ENCODE peak calls at places on chromosomes 1 and 21, in four cellular contexts. I, F, J and P are unnamed samples. For H3K4me1, the result is how much of the 10 kb centered on the place peaks cover.

GRCh38 chr1:40339420-40340323 is 22.6 kb upstream of the COL9A2 start:
- DNase-seq in F (no peak), J (no peak), I (no peak), P (no peak)

GRCh38 chr1:19682257-19682656 is 17.6 kb downstream of the HTR6 start:
- DNase-seq in J (no peak), I (no peak), F (no peak), P (no peak)

GRCh38 chr1:212514782-212515181 is 82.1 kb downstream of the NENF start:
- DNase-seq in I (no peak), F (no peak), J (no peak), P (peak)

GRCh38 chr1:58155418-58156123 is 391.0 kb downstream of the OMA1 start:
- DNase-seq in F (no peak), J (no peak), I (no peak), P (peak)

GRCh38 chr1:55064071-55064581 is 24.8 kb downstream of the PCSK9 start:
- DNase-seq in F (no peak), J (no peak), I (peak), P (no peak)

GRCh38 chr1:53341961-53342707 is 14.3 kb upstream of the LRP8 start:
- DNase-seq in F (no peak), I (no peak), J (peak), P (no peak)

GRCh38 chr1:48208652-48209051 is 13.9 kb upstream of the SLC5A9 start:
- DNase-seq in F (no peak), J (no peak), I (no peak), P (no peak)

GRCh38 chr1:30682396-30683275 is 40.7 kb downstream of the MATN1 start:
- DNase-seq in J (no peak), F (no peak), I (no peak), P (no peak)

GRCh38 chr1:153801028-153801625 is 25.9 kb downstream of the SLC27A3 start:
- DNase-seq in F (no peak), J (no peak), I (no peak), P (peak)

GRCh38 chr21:43211085-43212071 is 42.6 kb downstream of the CRYAA start:
- DNase-seq in J (peak), F (peak), I (peak), P (peak)

GRCh38 chr1:178501705-178502329 is 5.1 kb upstream of the CLEC20A start:
- DNase-seq in J (peak), F (peak), I (peak), P (peak)

GRCh38 chr21:17802568-17802967 is 16.6 kb downstream of the C21orf91 start:
- DNase-seq in I (no peak), J (no peak), F (no peak), P (no peak)

GRCh38 chr1:23745515-23745914 is 2.2 kb downstream of the ELOA start:
- DNase-seq in F (no peak), I (no peak), J (no peak), P (no peak)

GRCh38 chr1:50700226-50701020 is 259.6 kb downstream of the FAF1 start:
- DNase-seq in F (no peak), J (no peak), I (no peak), P (no peak)

GRCh38 chr1:65997693-65998092 is 205.0 kb downstream of the PDE4B start:
- DNase-seq in F (no peak), I (no peak), J (no peak), P (no peak)

GRCh38 chr1:101995984-101996731 is 568 bp downstream of the OLFM3 start:
- DNase-seq in J (no peak), F (no peak), I (no peak), P (peak)

GRCh38 chr1:18045654-18046053 is 61.9 kb upstream of the IGSF21 start:
- DNase-seq in F (no peak), I (no peak), J (no peak), P (no peak)

GRCh38 chr1:185017338-185017737 is 28.0 kb upstream of the RNF2 start:
- DNase-seq in J (no peak), F (no peak), I (no peak), P (no peak)

GRCh38 chr1:109623601-109624161 is 4.0 kb downstream of the AMPD2 start:
- DNase-seq in I (no peak), F (peak), J (no peak), P (no peak)

GRCh38 chr1:197619008-197619640 is 156.2 kb downstream of the DENND1B start:
- DNase-seq in F (no peak), J (no peak), I (no peak), P (no peak)

GRCh38 chr1:53862507-53862906 is 24.4 kb upstream of the NDC1 start:
- DNase-seq in I (no peak), F (no peak), J (no peak), P (no peak)

GRCh38 chr1:27885114-27885528 is 12.8 kb downstream of the THEMIS2 start:
- DNase-seq in F (no peak), J (no peak), I (no peak), P (no peak)

GRCh38 chr1:81998165-81998564 is 197.4 kb downstream of the ADGRL2 start:
- DNase-seq in J (no peak), F (no peak), I (peak), P (peak)

DNA sequence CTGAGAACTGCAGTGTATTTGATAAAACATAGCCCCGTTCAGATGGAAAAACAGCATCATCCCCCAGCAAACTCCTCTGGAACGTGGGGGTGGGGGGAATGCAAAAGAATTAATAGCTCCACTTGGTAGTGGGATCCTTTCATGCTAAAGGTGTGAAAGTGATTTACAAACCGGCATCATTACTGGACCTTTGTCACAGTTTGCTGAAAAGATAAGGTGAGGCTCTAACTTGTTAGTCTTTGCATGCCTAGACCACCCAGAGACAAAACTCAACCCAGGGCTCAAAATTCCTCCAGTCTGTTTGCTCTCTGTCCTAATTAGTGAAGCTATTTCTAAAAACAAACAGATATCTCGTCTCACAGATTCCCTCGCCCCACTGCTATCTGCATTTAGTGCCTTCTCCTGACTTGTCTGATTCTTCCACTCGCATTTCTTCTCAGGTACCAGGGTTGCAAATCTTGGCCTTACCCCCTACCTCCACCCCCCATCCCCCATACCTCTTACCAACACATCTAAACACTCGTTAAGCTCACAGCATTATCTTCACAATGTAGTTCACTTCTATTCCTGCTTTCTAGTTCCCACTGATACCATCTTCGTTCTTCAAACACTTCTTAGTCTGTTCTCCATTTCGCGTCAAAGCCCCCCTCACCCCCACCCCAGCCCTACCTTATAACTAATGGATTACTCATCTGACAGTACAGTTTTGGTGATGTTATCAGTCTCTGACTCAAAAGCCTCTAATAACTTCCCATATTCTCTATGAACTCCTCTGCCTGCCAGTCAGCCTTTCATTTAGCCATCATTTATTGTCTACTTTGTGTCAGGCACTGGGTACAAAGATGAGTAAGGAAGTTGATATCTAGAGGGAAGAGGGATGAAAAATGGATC is 11.8 kb downstream of the IER5 start:
- DNase-seq in F (no peak), I (no peak), J (no peak), P (no peak)
- H3K4me1 ChIP-seq in F (under half), I (under half), J (half or more), P (half or more)

GRCh38 chr21:35987475-35987874 is 72.9 kb downstream of the SETD4 start:
- DNase-seq in J (peak), I (no peak), F (no peak), P (no peak)

GRCh38 chr21:35982717-35983116 is 77.6 kb downstream of the SETD4 start:
- DNase-seq in J (no peak), F (no peak), I (no peak), P (no peak)

GRCh38 chr21:35981514-35982070 is 78.7 kb downstream of the SETD4 start:
- DNase-seq in I (peak), F (no peak), J (no peak), P (peak)

GRCh38 chr21:35988396-35989140 is 71.8 kb downstream of the SETD4 start:
- DNase-seq in F (no peak), J (no peak), I (no peak), P (no peak)

DNA sequence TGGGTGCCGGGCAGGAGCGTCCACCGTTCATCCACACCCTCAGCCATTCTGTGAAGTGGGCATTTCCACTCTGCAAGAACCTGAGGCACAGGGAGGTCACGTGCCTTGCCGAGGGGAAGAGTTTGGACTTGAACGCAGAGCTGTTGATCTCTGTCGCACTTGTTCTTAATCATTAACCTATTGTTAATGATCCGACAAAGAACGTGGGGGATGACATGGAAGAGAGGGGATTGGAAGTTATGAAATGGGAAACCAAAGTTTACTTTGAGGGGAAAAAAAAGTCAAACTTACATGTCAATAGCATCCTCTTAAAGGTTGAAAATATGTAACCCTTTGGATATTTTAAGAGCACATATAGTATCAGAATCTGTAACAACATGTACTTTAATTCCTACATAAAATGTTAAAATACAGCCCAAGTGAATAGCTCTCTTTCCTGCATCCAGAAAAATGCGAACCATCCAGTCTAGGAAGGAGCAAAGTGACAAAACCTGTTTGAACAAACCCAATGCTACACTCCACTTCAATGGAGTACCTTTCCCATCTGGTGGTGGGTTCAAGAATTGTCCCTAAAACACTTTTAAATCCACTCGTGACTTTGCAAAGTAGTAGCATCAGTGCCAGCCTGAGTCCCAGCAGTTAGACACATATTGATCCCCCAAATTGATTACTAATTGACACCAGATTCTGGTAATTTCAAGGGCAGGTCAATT is 75.5 kb downstream of the SETD4 start:
- DNase-seq in F (no peak), J (no peak), I (no peak), P (no peak)
- H3K4me1 ChIP-seq in F (under half), J (under half), I (under half), P (under half)

GRCh38 chr1:246582301-246583055 is 16.2 kb downstream of the CNST start:
- DNase-seq in J (no peak), I (no peak), F (peak), P (no peak)

GRCh38 chr1:246579818-246580217 is 13.6 kb downstream of the CNST start:
- DNase-seq in I (no peak), J (no peak), F (no peak), P (no peak)

GRCh38 chr1:246580497-246581047 is 14.3 kb downstream of the CNST start:
- DNase-seq in I (no peak), J (no peak), F (no peak), P (no peak)

GRCh38 chr1:246583448-246584185 is 17.4 kb downstream of the CNST start:
- DNase-seq in F (no peak), I (no peak), J (peak), P (peak)

GRCh38 chr1:246583056-246583440 is 16.8 kb downstream of the CNST start:
- DNase-seq in J (no peak), I (no peak), F (no peak), P (no peak)
- H3K4me1 ChIP-seq in J (half or more), I (under half), F (half or more), P (half or more)

DNA sequence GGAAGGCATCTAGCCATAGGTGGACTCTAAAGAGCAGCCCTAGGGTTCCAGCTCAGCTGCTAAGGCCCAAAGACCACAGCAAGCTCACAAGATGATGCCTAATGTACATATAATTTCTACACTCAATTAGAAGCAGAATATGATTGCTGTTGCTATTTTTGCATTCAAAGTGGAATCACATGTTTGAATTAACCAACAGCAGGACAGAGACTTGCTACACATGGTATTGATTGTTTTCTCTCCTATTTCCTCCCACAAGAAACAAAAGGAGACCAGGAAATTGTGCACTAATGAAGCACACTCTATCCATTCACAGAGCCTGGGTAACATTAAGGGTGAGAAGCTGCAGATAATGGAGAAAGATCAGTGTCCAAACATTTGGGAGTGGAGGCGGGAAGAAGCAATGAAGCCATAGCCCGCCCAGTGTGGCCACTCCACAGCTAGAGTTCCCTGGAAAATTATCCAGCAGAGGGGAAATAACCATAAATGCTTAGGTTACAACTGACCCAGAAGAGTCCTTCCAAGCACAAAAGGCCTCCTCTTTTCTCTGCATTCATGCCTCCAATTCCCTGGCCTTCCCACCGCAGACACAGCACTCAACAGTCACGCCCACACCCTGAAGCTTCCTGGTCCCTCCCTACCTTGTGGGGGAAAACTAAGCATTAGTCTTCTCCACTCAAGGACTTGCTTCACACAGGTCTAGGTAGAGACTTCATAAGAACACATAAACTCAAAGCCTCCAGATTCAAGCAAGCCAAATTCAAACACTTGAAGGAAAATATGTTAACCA is 7.5 kb downstream of the CNN3 start:
- DNase-seq in J (no peak), I (no peak), F (no peak), P (no peak)
- H3K4me1 ChIP-seq in J (half or more), I (under half), F (under half), P (under half)

GRCh38 chr1:154824356-154825069 is 45.6 kb downstream of the KCNN3 start:
- DNase-seq in J (no peak), F (no peak), I (no peak), P (no peak)
- H3K4me1 ChIP-seq in J (under half), F (under half), I (under half), P (under half)

GRCh38 chr1:228144213-228145049 is 4.4 kb downstream of the GUK1 start:
- DNase-seq in F (peak), J (peak), I (no peak), P (no peak)

GRCh38 chr1:228146761-228147693 is 2.7 kb upstream of the GJC2 start:
- DNase-seq in J (no peak), I (no peak), F (no peak), P (peak)

GRCh38 chr1:228143480-228144212 is 3.6 kb downstream of the GUK1 start:
- DNase-seq in I (no peak), F (peak), J (no peak), P (no peak)

GRCh38 chr1:228145498-228146425 is 4.0 kb upstream of the GJC2 start:
- DNase-seq in F (no peak), J (no peak), I (no peak), P (peak)

DNA sequence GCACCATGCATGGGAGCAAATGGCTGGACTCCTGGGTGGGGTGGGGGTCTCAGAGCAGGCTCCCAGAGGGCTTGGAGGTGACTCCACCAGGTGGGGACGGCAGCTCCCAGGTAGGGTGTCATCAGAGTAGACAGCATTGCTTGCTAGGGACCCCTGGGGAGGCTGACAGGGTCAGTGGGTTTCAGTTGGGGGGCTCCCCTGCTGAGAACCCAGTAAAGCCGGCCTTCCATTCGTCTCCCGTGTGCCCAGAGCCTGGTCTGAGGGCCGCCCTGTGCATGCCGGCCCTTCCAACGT is 4.7 kb upstream of the GJC2 start:
- DNase-seq in I (no peak), J (no peak), F (no peak), P (no peak)
- H3K4me1 ChIP-seq in I (under half), J (half or more), F (under half), P (half or more)

GRCh38 chr1:106659490-106660244 is 396.8 kb upstream of the PRMT6 start:
- DNase-seq in I (no peak), F (no peak), J (no peak), P (no peak)
- H3K4me1 ChIP-seq in I (under half), F (under half), J (under half), P (under half)

DNA sequence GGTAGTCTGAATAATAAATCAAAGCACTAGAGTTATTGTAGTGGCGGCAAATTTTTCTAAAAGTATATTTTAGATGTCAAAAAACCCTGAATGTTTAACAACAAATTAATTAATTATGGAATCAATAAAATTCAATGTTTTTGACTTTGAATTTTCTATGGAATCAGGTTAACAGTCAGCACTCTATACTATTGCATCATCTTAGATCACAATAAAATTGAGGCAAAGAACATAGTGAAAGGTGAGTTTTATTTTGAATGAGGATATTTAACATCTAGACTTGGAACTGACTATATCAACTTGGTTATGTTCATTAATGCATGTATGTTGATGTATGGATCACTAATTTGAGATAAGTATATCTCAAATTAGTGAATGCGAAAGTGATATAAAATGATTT is 148.5 kb downstream of the TNFSF18 start:
- DNase-seq in I (no peak), J (no peak), F (no peak), P (no peak)
- H3K4me1 ChIP-seq in I (under half), J (under half), F (under half), P (under half)

GRCh38 chr1:169108897-169109560 is 2.5 kb downstream of the ATP1B1 start:
- DNase-seq in J (peak), I (peak), F (peak), P (peak)

GRCh38 chr1:169105434-169106094 is 926 bp upstream of the ATP1B1 start:
- DNase-seq in J (peak), F (peak), I (peak), P (peak)

GRCh38 chr1:169106095-169106920 is at the start of gene ATP1B1:
- DNase-seq in J (peak), I (peak), F (peak), P (peak)

GRCh38 chr1:169107673-169108160 is 1.2 kb downstream of the ATP1B1 start:
- DNase-seq in F (no peak), J (no peak), I (no peak), P (peak)

GRCh38 chr1:169106921-169107672 is 607 bp downstream of the ATP1B1 start:
- DNase-seq in F (no peak), J (no peak), I (no peak), P (peak)
- H3K4me1 ChIP-seq in F (under half), J (half or more), I (under half), P (under half)